ENCODE peak calls at places on chromosomes 16 and 17, in seven cellular contexts. F, B, Y, C, H, U and M are unnamed samples.

GRCh38 chr16:2895813-2896212 is 12.8 kb downstream of the FLYWCH2 start:
- DNase-seq in F (no peak), B (no peak), Y (no peak), C (no peak), H (no peak), U (no peak), M (no peak)

GRCh38 chr17:78247304-78247703 is 15.9 kb downstream of the TMEM235 start:
- DNase-seq in F (no peak), B (no peak), Y (no peak), C (peak), H (no peak), U (no peak), M (no peak)

GRCh38 chr16:57775661-57776469 is 26.4 kb downstream of the KIFC3 start:
- DNase-seq in F (peak), B (peak), Y (no peak), C (peak), H (no peak), U (peak), M (no peak)

GRCh38 chr17:35871415-35871814 is 2.7 kb upstream of the HEATR9 start:
- DNase-seq in F (no peak), B (no peak), Y (no peak), C (peak), H (no peak), U (no peak), M (no peak)

GRCh38 chr16:5615868-5616642 is 518.5 kb upstream of the EEF2KMT start:
- DNase-seq in F (peak), B (peak), Y (no peak), C (peak), H (no peak), U (peak), M (no peak)

GRCh38 chr16:49468611-49469322 is 95.2 kb downstream of the C16orf78 start:
- DNase-seq in F (no peak), B (no peak), Y (peak), C (no peak), H (peak), U (no peak), M (no peak)

GRCh38 chr17:77354721-77355455 is 214.1 kb downstream of the SEC14L1 start:
- DNase-seq in F (no peak), B (peak), Y (peak), C (no peak), H (peak), U (peak), M (no peak)

GRCh38 chr17:258906-259305 is 77.5 kb upstream of the DOC2B start:
- DNase-seq in F (no peak), B (no peak), Y (peak), C (peak), H (no peak), U (no peak), M (no peak)

GRCh38 chr16:57627184-57627871 is 1.1 kb upstream of the ADGRG1 start:
- DNase-seq in F (no peak), B (no peak), Y (no peak), C (peak), H (no peak), U (peak), M (no peak)

GRCh38 chr17:76889323-76889722 is 21.1 kb downstream of the MGAT5B start:
- DNase-seq in F (no peak), B (no peak), Y (no peak), C (no peak), H (no peak), U (no peak), M (no peak)

GRCh38 chr17:38853292-38854219 is at the start of gene RPL23:
- DNase-seq in F (peak), B (peak), Y (peak), C (peak), H (peak), U (peak), M (peak)

GRCh38 chr16:3954411-3954921 is 74.0 kb upstream of the CREBBP start:
- DNase-seq in F (peak), B (no peak), Y (no peak), C (no peak), H (no peak), U (peak), M (no peak)

GRCh38 chr16:25256821-25257503 is 683 bp downstream of the ZKSCAN2 start:
- DNase-seq in F (no peak), B (peak), Y (no peak), C (peak), H (no peak), U (peak), M (no peak)

GRCh38 chr16:67228905-67229304 is 2.0 kb downstream of the TMEM208 start:
- DNase-seq in F (no peak), B (no peak), Y (no peak), C (no peak), H (no peak), U (no peak), M (no peak)

GRCh38 chr16:88466175-88466862 is 13.2 kb downstream of the ZFPM1 start:
- DNase-seq in F (no peak), B (no peak), Y (no peak), C (no peak), H (no peak), U (no peak), M (no peak)

GRCh38 chr17:7887038-7887481 is 1.5 kb upstream of the CHD3 start:
- DNase-seq in F (no peak), B (no peak), Y (no peak), C (no peak), H (no peak), U (no peak), M (no peak)
- TF ChIP-seq CTCF in F (no peak), B (no peak), Y (no peak), C (no peak), H (no peak), U (no peak), M (no peak)

GRCh38 chr16:72282338-72282737 is 110.4 kb upstream of the PMFBP1 start:
- DNase-seq in F (no peak), B (no peak), Y (no peak), C (no peak), H (no peak), U (no peak), M (no peak)
- TF ChIP-seq CTCF in F (no peak), B (no peak), Y (no peak), C (no peak), H (no peak), U (no peak), M (no peak)

DNA sequence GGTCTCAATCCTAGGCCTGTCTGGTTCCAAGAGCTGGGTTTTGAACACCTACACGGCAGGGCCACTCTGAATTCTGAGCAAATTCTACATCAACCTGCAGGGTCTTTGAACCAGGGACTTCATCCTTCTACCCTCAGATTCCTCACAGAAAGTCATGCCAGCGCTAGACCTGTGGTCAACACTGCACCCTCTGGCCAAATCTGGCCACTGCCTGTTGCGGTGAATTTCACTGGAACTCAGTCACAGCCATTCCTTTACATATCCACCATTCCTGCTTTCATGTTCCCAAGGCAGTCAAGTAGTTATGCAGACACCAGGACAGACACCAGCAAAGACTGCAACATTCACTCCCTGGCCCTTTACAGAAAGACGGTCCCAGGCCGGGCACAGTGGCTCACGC is 144.6 kb downstream of the C16orf95 start:
- DNase-seq in F (no peak), B (no peak), Y (no peak), C (no peak), H (no peak), U (no peak), M (no peak)
- TF ChIP-seq CTCF in F (no peak), B (no peak), Y (no peak), C (no peak), H (no peak), U (no peak), M (no peak)

DNA sequence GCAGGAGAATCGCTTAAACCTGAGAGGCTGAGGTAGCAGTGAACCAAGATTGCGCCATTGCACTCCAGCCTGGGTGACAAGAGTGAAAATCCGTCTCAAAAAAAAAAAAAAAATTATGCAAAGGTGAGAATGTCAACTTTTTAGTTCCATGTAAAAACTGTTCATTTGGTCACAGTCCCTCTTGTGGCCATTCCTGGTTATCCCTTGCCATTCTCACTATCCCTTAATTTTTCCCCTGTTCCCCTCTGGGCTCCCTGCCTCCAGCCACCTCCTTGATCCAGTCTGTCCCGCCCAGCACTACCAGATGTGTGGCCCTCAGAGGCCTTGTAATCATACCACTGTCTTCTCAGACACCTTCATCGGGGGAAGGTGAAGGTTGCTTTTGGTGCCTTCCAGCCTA is 23.4 kb downstream of the DCAF7 start:
- DNase-seq in F (no peak), B (no peak), Y (no peak), C (peak), H (no peak), U (no peak), M (no peak)
- TF ChIP-seq CTCF in F (no peak), B (no peak), Y (no peak), C (peak), H (no peak), U (peak), M (no peak)

GRCh38 chr16:86404678-86405077 is 105.6 kb upstream of the FOXF1 start:
- DNase-seq in F (no peak), B (no peak), Y (no peak), C (no peak), H (no peak), U (no peak), M (no peak)
- TF ChIP-seq CTCF in F (no peak), B (no peak), Y (no peak), C (no peak), H (no peak), U (no peak), M (no peak)

GRCh38 chr17:9981344-9981915 is 76.4 kb upstream of the RCVRN start:
- DNase-seq in F (no peak), B (no peak), Y (no peak), C (no peak), H (no peak), U (no peak), M (no peak)

GRCh38 chr17:9979463-9979995 is 74.5 kb upstream of the RCVRN start:
- DNase-seq in F (no peak), B (peak), Y (no peak), C (no peak), H (no peak), U (no peak), M (no peak)

GRCh38 chr17:9985622-9986021 is 80.6 kb upstream of the RCVRN start:
- DNase-seq in F (no peak), B (no peak), Y (no peak), C (no peak), H (no peak), U (no peak), M (no peak)

GRCh38 chr17:9984768-9985167 is 79.7 kb upstream of the RCVRN start:
- DNase-seq in F (no peak), B (no peak), Y (no peak), C (no peak), H (no peak), U (no peak), M (no peak)

DNA sequence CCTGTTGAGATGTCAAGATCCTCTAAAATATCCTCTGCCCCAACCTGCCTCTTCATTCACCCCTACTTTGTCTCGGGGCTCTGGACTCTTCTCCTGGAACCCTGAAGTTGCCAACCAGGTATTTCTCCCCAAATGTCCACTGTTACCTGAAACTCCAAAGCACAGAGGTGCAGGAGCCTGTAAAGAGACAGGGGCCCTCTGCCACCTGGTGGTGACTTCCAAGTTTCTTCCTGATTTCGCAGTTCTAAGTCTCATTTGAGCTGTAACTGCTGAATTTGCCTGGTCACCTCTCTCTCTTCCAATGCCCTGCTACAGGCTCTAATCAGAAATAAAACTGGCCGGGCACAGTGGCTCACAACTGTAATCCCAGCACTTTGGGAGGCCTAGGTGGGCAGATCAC is 77.1 kb upstream of the RCVRN start:
- DNase-seq in F (no peak), B (no peak), Y (no peak), C (peak), H (no peak), U (no peak), M (no peak)
- TF ChIP-seq CTCF in F (peak), B (no peak), Y (no peak), C (peak), H (no peak), U (no peak), M (no peak)

DNA sequence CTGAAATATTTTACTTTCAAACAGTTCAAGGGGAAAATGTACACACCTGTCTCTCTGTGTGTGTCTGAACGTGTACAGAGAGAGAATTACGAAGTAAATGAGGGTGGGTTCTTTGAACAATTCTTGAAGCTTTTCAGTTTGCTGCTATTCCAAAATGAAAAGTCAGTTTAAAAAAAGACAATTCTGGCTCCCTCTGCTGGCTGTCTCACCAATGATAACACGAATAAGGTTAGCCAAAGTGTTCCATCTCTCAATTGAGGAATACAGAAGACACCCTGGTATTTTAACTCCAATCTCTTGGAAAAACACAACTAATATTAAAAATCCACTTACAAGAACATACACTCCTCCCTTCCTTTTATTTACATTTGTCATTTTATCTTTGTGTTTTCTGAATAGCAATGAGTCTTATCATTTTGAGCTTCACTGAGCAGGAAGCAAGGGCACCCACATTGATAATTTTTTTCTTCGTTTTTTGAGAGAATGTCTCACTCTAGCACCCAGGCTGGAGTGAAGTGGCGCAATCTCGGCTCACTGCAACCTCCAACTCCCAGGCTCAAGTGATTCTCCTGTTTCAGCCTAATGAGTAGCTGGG is 20.5 kb downstream of the EFTUD2 start:
- DNase-seq in F (peak), B (no peak), Y (no peak), C (no peak), H (no peak), U (peak), M (no peak)
- TF ChIP-seq CTCF in F (peak), B (peak), Y (no peak), C (no peak), H (no peak), U (peak), M (no peak)